ENCODE peak calls at places on chromosomes 12 and 14, in four cellular contexts. R is astrocyte, K is lower lobe of right lung, Y is transverse colon. X is an unnamed sample. For H3K36me3, the result is how much of the 10 kb centered on the place peaks cover.

GRCh38 chr14:102949062-102949800 is 26.8 kb downstream of the AMN start:
- DNase-seq in Y (peak), R (peak), K (no peak), X (no peak)

GRCh38 chr14:65302571-65303184 is 109.9 kb upstream of the FUT8 start:
- DNase-seq in Y (peak), K (peak), R (no peak), X (no peak)

GRCh38 chr14:52683985-52684520 is 11.3 kb downstream of the ERO1A start:
- DNase-seq in K (no peak), Y (no peak), R (no peak), X (no peak)

GRCh38 chr12:64610660-64611429 is 550 bp downstream of the RASSF3 start:
- DNase-seq in K (peak), Y (peak), R (peak), X (no peak)

GRCh38 chr12:113134521-113134951 is 1.0 kb downstream of the RASAL1 start:
- DNase-seq in Y (no peak), K (peak), R (no peak), X (no peak)

GRCh38 chr12:124756730-124757129 is 106.9 kb downstream of the SCARB1 start:
- DNase-seq in R (no peak), K (no peak), Y (no peak), X (no peak)

GRCh38 chr12:124125472-124125871 is 152.5 kb downstream of the ZNF664 start:
- DNase-seq in Y (no peak), R (peak), K (no peak), X (peak)

GRCh38 chr12:132618683-132619043 is at the start of gene P2RX2:
- DNase-seq in R (no peak), K (no peak), Y (no peak), X (no peak)

GRCh38 chr12:3135522-3136461 is 58.6 kb downstream of the TSPAN9 start:
- DNase-seq in R (peak), Y (peak), K (no peak), X (no peak)

GRCh38 chr12:105409881-105410471 is 79.5 kb downstream of the C12orf75 start:
- DNase-seq in K (peak), Y (no peak), R (peak), X (no peak)

GRCh38 chr12:53201170-53201541 is 5.9 kb downstream of the ITGB7 start:
- DNase-seq in R (peak), Y (no peak), K (no peak), X (no peak)

GRCh38 chr14:50542941-50543418 is 10.6 kb upstream of the MAP4K5 start:
- DNase-seq in Y (peak), R (peak), K (no peak), X (no peak)

GRCh38 chr12:80837342-80837978 is 100.3 kb downstream of the LIN7A start:
- DNase-seq in R (peak), Y (no peak), K (no peak), X (peak)

DNA sequence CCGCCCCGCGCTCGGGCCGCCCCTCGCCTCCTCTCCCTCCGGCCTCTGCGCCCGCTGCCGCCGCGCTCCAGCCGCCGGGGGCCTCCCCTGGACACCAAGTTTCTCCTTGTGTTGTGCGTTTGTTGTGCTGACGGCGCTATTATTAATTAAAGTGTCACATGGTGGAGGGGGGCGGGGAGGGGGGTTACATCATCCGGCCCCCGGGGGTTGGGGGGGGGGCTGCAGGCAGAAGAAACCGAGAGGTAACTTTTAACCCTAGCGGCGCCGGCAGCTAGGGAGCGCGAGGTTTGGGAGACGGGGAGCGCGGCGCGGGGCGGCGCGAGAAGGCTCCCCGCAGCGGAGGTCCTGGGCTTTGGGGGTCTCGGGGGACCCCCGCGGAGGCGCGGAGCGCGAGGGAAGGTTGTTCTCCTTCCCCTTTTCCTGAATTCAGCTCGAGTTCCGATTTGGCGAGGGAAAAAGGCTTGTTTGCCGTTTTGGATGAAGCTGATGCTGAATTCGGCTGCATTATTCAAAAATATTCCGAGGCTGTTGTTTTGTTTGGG is at the start of gene HRK:
- DNase-seq in Y (no peak), K (no peak), R (no peak), X (no peak)
- H3K4me3 ChIP-seq in Y (peak), K (peak), R (peak), X (peak)

GRCh38 chr12:1591543-1591942 is 2.8 kb downstream of the FBXL14 start:
- DNase-seq in R (no peak), K (no peak), Y (no peak), X (no peak)

GRCh38 chr12:1591029-1591428 is 3.4 kb downstream of the FBXL14 start:
- DNase-seq in R (no peak), Y (peak), K (no peak), X (no peak)

GRCh38 chr12:1593232-1594044 is 943 bp downstream of the FBXL14 start:
- DNase-seq in R (no peak), Y (peak), K (peak), X (no peak)

GRCh38 chr12:1594045-1594294 is 411 bp downstream of the FBXL14 start:
- DNase-seq in Y (peak), K (peak), R (no peak), X (no peak)

DNA sequence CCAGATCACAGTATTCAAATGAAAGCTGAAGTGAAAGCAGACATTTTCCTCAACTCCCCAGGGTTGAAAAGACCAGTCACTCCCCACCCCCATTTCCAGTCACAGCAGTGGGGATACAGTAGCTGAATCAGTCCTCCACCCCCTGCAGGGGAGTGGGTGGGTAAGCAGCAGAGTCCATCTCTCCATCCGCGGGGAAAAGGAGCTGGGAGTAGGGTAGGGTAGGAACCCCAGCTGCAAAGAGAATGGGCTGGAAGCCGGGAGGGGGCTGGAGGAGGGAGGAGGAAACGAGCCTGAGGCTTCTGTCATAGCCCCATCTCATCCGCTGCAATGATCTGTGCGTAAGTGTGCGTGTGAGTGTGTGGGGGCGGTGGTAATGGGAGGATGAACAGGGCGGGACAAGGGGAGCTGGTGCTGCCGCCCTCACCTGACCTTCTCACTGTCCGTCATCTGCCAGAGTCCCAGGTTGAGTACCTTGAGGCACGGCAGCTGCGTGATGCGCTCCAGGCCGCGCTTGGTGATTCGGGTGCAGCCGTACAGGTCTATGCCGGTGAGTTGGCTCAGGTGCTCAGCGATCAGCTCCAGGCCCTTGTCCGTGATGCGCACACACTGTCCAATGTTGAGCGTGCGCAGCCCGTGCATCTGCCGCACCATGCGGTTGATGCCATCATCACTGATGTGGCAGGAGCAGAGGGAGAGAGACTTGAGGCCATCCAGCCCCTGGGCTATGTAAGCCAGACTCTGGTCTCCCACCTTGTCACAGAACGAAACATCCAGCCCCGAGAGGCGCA is 1.7 kb downstream of the FBXL14 start:
- DNase-seq in K (peak), R (peak), Y (peak), X (no peak)
- TF ChIP-seq CTCF in K (no peak), R (no peak), Y (no peak), X (peak)

GRCh38 chr12:109510196-109510595 is 32.8 kb downstream of the UBE3B start:
- DNase-seq in K (no peak), R (no peak), Y (no peak), X (no peak)

GRCh38 chr12:109517619-109518018 is 40.2 kb downstream of the UBE3B start:
- DNase-seq in K (no peak), R (no peak), Y (no peak), X (no peak)

GRCh38 chr12:109513977-109514376 is 36.5 kb downstream of the UBE3B start:
- DNase-seq in Y (no peak), R (no peak), K (peak), X (no peak)

DNA sequence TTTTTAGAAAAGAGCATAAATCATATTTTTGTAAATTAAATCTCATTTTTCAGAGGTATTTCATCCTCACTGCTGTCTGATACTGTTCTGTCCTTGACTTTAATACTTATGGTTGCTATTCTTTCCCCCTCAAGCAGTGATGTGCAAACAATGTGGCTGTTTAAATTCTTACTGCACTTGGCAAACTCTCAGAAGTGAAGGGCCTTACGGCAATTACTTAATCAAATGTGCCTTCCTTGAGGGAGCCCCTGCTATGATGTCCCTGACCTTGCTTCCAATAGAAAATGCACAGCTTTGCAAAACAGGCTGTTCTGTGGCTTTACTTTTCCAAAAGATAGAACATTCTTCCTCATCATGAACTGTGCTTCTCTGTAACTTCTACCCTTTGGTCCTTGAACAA is 35.2 kb downstream of the UBE3B start:
- DNase-seq in R (no peak), Y (no peak), K (no peak), X (no peak)
- H3K36me3 ChIP-seq in R (under half), Y (under half), K (half or more), X (under half)

GRCh38 chr12:11753826-11754225 is 104.4 kb downstream of the ETV6 start:
- DNase-seq in K (no peak), R (no peak), Y (no peak), X (no peak)
- H3K4me3 ChIP-seq in K (no peak), R (no peak), Y (no peak), X (no peak)

DNA sequence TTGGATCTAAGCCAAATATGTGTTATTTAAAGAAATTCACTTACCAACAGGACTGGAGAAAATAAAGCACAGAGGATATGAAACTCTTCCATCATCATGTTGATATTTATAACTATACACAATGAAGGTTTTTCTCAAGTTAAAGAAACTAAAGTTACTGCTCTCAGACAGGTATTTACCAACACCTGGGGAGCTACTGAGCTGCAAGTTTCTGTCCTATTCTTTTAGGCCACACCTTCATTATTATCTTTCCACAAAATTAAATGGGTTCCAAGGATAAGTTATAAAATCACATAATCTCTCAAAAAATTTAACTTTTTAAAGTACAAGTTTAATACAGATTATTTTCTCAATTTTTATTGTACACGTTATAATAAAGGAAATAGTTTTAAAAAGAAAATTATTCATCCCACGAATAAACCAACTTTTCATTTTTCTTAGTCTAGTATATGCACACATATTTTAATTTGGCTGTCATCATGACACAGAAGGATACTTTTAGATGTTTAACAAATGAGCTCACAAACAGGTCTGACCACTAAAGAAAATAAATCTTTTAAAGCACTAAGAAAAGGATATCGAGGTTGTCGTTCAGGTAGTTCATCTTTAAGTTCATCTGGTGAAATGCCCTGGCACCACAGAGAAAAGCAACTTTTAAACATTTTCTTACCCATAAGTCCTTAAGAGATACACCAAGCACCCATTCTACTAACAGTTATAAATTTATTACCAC is 7.8 kb downstream of the GMFB start:
- DNase-seq in R (peak), K (no peak), Y (no peak), X (no peak)
- TF ChIP-seq CTCF in R (no peak), K (no peak), Y (no peak), X (no peak)

DNA sequence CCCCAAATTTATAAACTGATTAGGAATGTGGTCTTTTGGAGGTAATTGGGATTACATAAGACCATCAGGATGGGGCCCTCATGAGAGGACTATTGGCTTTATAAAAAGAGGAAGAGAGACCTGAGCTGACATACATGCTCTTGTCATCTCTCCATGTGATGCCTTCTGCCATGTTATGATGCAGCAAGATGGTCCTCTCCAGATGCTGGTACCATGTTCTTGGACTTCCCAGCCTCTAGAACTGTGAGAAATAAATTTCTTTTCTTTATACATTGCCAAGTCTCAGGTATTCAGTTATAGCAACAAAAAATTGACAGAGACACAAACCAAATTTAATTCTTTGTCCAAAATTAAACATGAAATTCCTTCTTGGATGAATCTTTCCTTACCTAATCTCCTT is 92.9 kb downstream of the EFCAB11 start:
- DNase-seq in Y (no peak), R (no peak), K (no peak), X (no peak)
- H3K36me3 ChIP-seq in Y (under half), R (under half), K (under half), X (under half)

DNA sequence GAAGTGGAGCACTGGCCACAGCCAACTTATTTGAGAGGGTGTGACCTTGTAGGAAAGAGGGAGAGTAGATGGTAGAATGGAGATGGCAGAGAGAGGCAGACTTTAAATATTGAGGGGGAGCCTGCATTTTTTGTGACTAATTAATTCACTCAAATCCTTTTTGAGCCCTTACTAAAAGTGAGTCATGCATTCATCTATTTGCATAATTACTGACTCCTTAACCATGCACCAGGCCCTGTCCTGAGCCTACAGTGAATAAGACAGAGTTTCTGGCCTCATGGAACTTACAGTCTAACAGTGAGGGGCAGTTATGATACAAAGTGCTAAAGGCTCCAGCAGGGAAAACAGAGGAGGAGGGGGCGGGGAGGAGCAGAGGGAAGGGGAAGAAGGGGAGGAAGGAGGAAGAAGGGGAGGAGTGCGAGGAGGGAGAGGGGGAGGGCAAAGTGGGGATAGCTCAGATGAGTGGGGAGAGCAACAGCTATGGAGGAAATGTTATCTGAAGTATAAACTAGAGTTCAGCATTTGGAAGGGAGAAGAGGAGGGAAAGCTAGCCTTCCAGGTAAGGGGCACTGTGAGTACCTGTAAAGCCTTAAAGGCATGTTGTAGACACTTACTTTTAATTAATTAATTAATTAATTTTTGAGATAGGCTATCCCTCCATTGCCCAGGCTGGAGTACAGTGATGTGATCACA is 7.5 kb upstream of the CTDSP2 start:
- DNase-seq in Y (no peak), R (no peak), K (no peak), X (no peak)
- H3K4me3 ChIP-seq in Y (no peak), R (no peak), K (no peak), X (no peak)

GRCh38 chr12:120356567-120357030 is 12.4 kb downstream of the MSI1 start:
- DNase-seq in Y (peak), R (peak), K (peak), X (peak)

GRCh38 chr12:120359159-120359527 is 9.8 kb downstream of the MSI1 start:
- DNase-seq in R (no peak), Y (no peak), K (no peak), X (no peak)

GRCh38 chr12:120361506-120362208 is 7.3 kb downstream of the MSI1 start:
- DNase-seq in K (no peak), R (peak), Y (peak), X (peak)

GRCh38 chr12:120357104-120357503 is 11.9 kb downstream of the MSI1 start:
- DNase-seq in R (no peak), Y (no peak), K (no peak), X (no peak)

GRCh38 chr12:120358412-120359158 is 10.4 kb downstream of the MSI1 start:
- DNase-seq in R (no peak), Y (no peak), K (no peak), X (no peak)
- TF ChIP-seq CTCF in R (no peak), Y (no peak), K (no peak), X (peak)